ENCODE peak calls at places on chromosomes 11 and 22, in four cellular contexts. B is pancreas, T is psoas muscle, W is AG04450. G is an unnamed sample. For H3K27me3, the result is how much of the 10 kb centered on the place peaks cover.

GRCh38 chr22:37169412-37169811 is 18.6 kb downstream of the C1QTNF6 start:
- DNase-seq in B (no peak), T (no peak), W (no peak), G (no peak)

GRCh38 chr11:2217211-2218081 is 45.8 kb upstream of the TH start:
- DNase-seq in B (peak), T (no peak), W (no peak), G (no peak)

GRCh38 chr11:68798221-68798813 is 43.4 kb downstream of the CPT1A start:
- DNase-seq in B (no peak), T (no peak), W (no peak), G (no peak)

GRCh38 chr22:49373801-49374226 is 453.9 kb downstream of the BRD1 start:
- DNase-seq in B (no peak), T (no peak), W (no peak), G (no peak)

GRCh38 chr11:77138106-77138649 is 10.1 kb downstream of the MYO7A start:
- DNase-seq in B (peak), T (no peak), W (no peak), G (no peak)

GRCh38 chr11:93591247-93591898 is 48.2 kb upstream of the SMCO4 start:
- DNase-seq in B (no peak), T (no peak), W (no peak), G (no peak)

GRCh38 chr11:2737876-2738275 is 38.1 kb upstream of the KCNQ1OT1 start:
- DNase-seq in B (peak), T (no peak), W (no peak), G (no peak)

GRCh38 chr11:74019104-74019738 is 10.3 kb upstream of the UCP3 start:
- DNase-seq in B (no peak), T (no peak), W (no peak), G (no peak)

GRCh38 chr22:28111501-28111900 is 192.4 kb upstream of the PITPNB start:
- DNase-seq in B (no peak), T (no peak), W (no peak), G (no peak)

GRCh38 chr11:12216100-12216499 is 105.7 kb downstream of the MICAL2 start:
- DNase-seq in B (no peak), T (no peak), W (no peak), G (no peak)

GRCh38 chr11:74941492-74941891 is 7.4 kb downstream of the XRRA1 start:
- DNase-seq in B (no peak), T (no peak), W (no peak), G (no peak)

GRCh38 chr11:14819596-14819995 is 72.4 kb downstream of the CYP2R1 start:
- DNase-seq in B (no peak), T (no peak), W (no peak), G (no peak)

GRCh38 chr11:3094223-3094824 is 37.1 kb upstream of the CARS1 start:
- DNase-seq in B (peak), T (no peak), W (no peak), G (no peak)

GRCh38 chr22:19527321-19527721 is 3.1 kb upstream of the CLDN5 start:
- DNase-seq in B (no peak), T (no peak), W (no peak), G (no peak)

GRCh38 chr22:38756631-38757463 is 1.0 kb upstream of the SUN2 start:
- DNase-seq in B (no peak), T (no peak), W (no peak), G (no peak)

GRCh38 chr11:64734786-64735761 is 8.9 kb downstream of the RASGRP2 start:
- DNase-seq in B (no peak), T (no peak), W (no peak), G (no peak)

GRCh38 chr22:39343259-39344045 is 6.3 kb upstream of the SYNGR1 start:
- DNase-seq in B (peak), T (no peak), W (no peak), G (no peak)

GRCh38 chr11:14422052-14422813 is 63.2 kb upstream of the RRAS2 start:
- DNase-seq in B (peak), T (peak), W (peak), G (peak)

GRCh38 chr22:50587407-50587806 is 4.8 kb upstream of the CHKB start:
- DNase-seq in B (peak), T (no peak), W (no peak), G (no peak)

GRCh38 chr11:76459299-76459698 is 14.5 kb downstream of the EMSY start:
- DNase-seq in B (no peak), T (no peak), W (no peak), G (no peak)

GRCh38 chr22:47787501-47788227 is 1025.2 kb downstream of the TBC1D22A start:
- DNase-seq in B (no peak), T (no peak), W (no peak), G (no peak)

GRCh38 chr11:9568161-9568853 is 5.2 kb upstream of the WEE1 start:
- DNase-seq in B (no peak), T (no peak), W (no peak), G (no peak)

GRCh38 chr11:76652989-76653673 is 17.4 kb downstream of the LRRC32 start:
- DNase-seq in B (no peak), T (no peak), W (no peak), G (peak)

GRCh38 chr11:134283461-134284230 is 7.5 kb downstream of the GLB1L3 start:
- DNase-seq in B (no peak), T (no peak), W (no peak), G (no peak)

GRCh38 chr22:38699784-38700183 is 959 bp downstream of the JOSD1 start:
- DNase-seq in B (no peak), T (no peak), W (no peak), G (no peak)

GRCh38 chr11:74185695-74186094 is 14.6 kb downstream of the PPME1 start:
- DNase-seq in B (no peak), T (no peak), W (peak), G (no peak)

GRCh38 chr11:107562647-107563208 is 2.8 kb downstream of the ALKBH8 start:
- DNase-seq in B (no peak), T (no peak), W (no peak), G (no peak)

GRCh38 chr11:28674432-28675076 is 566.4 kb downstream of the METTL15 start:
- DNase-seq in B (no peak), T (no peak), W (no peak), G (no peak)

GRCh38 chr11:125305346-125305745 is 140.8 kb downstream of the PKNOX2 start:
- DNase-seq in B (no peak), T (no peak), W (no peak), G (no peak)

GRCh38 chr11:14973621-14974020 is 1.5 kb upstream of the CALCA start:
- DNase-seq in B (peak), T (no peak), W (no peak), G (peak)

GRCh38 chr11:83449338-83449913 is 163.3 kb upstream of the CCDC90B start:
- DNase-seq in B (no peak), T (no peak), W (no peak), G (no peak)

GRCh38 chr22:32517921-32518320 is 43.3 kb downstream of the FBXO7 start:
- DNase-seq in B (no peak), T (no peak), W (no peak), G (no peak)

GRCh38 chr22:32517488-32517887 is 42.9 kb downstream of the FBXO7 start:
- DNase-seq in B (no peak), T (no peak), W (no peak), G (no peak)

GRCh38 chr22:32520612-32521011 is 46.0 kb downstream of the FBXO7 start:
- DNase-seq in B (no peak), T (no peak), W (no peak), G (no peak)

GRCh38 chr22:32518848-32519247 is 44.2 kb downstream of the FBXO7 start:
- DNase-seq in B (no peak), T (no peak), W (no peak), G (no peak)

GRCh38 chr22:32518351-32518750 is 43.7 kb downstream of the FBXO7 start:
- DNase-seq in B (no peak), T (no peak), W (no peak), G (no peak)
- H3K27me3 ChIP-seq in B (under half), T (under half), W (under half), G (under half)

GRCh38 chr22:42992886-42993479 is 22.0 kb downstream of the PACSIN2 start:
- DNase-seq in B (no peak), T (no peak), W (no peak), G (no peak)
- H3K27ac ChIP-seq in B (peak), T (no peak), W (no peak), G (peak)

DNA sequence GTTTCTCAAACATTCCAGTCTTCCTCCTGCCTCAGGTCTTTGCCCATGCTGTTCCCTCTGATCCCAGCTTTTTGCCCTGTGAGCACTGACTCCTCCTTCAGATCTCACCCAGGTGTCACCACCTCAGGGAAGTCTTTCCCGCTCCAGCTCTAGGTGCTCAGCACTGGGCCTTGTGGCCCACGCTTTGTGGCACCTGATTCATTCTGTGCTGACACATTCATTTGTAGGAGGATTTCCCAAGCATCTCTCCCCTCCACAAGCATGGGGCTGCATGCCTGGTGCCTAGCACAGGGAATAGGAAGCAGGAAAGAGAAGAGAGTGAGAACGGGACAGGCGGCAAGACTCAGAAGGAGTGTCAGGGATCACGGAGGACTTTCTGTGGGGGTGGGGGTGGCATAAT is 17.6 kb downstream of the MPPED1 start:
- DNase-seq in B (no peak), T (no peak), W (no peak), G (no peak)
- H3K27me3 ChIP-seq in B (under half), T (under half), W (under half), G (under half)

DNA sequence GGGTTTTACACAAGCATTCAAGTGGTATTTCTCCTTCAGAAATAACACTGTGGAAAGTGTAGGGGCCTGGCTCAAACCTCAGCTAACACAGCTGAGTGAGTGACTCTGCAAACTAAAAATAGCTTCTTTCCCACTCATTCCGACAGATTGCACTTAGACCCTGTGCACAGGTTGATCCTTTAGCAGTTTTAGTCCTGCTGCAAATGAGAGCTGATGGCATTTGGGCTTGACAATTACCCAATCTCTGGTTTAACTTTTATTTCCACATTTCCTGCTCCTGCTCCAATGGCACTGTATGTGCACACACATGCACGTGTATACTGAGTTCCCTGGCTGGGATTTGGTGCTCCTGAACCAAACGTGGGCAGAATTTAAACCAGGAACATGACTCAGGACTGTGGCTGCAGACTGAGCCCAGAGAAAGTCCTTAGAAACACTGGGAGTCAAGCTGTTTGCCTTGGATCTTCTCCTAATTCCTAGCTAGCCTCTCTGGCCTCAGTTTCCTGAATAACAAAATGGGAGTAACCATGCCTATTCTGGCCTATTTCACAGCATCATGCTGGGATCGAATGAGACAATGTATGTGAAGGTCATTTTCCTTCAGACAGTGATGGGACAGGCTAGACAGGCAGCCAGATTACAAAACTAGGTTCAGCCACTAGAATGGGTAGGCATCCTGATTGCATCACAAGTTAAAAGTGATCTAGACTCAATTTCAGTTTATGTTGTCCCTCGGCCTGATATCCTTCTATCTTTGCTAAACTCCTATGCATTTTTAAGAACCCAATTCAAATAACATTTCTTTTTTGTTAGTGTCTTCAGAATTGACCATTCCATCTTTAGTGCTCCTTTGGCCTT is 58.2 kb downstream of the SERGEF start:
- DNase-seq in B (no peak), T (no peak), W (no peak), G (no peak)
- H3K27ac ChIP-seq in B (no peak), T (peak), W (no peak), G (no peak)

GRCh38 chr11:70144262-70144661 is 58.8 kb upstream of the FADD start:
- DNase-seq in B (peak), T (no peak), W (no peak), G (peak)
- H3K27me3 ChIP-seq in B (under half), T (under half), W (under half), G (under half)

GRCh38 chr11:79100093-79100704 is 340.6 kb downstream of the TENM4 start:
- DNase-seq in B (no peak), T (no peak), W (no peak), G (no peak)

GRCh38 chr11:79098096-79098495 is 342.7 kb downstream of the TENM4 start:
- DNase-seq in B (no peak), T (no peak), W (no peak), G (no peak)

GRCh38 chr11:79095424-79095823 is 345.4 kb downstream of the TENM4 start:
- DNase-seq in B (no peak), T (no peak), W (no peak), G (no peak)

GRCh38 chr11:79094601-79095000 is 346.2 kb downstream of the TENM4 start:
- DNase-seq in B (no peak), T (no peak), W (no peak), G (no peak)

DNA sequence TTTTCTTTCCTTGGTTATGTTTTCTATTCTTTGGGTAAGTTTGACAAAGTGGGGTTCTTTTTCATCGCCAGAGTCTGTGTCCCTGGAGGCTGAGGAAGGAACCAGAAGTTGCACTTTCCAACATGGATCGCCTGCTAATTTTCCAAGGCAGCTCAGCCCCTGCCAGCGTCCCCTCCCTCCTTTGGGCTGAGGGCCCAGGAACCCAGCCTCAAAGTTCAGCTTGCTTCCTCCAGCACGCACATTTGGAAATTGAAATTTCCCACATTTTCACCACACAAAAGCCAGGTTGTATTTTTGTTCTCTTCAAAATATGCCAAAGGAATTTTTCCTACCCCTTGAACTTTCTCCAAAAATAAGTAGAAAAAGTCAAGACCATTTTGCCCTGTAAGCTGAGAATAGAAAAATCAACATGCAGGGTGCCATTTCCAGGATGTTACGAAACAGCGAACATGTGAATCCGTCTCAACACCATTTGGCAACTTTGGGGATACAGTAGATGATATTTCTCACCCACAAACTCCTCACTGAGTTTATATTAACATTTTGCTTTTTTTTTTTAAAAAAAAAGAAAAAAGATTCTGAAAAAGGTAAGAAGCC is 343.5 kb downstream of the TENM4 start:
- DNase-seq in B (no peak), T (peak), W (no peak), G (no peak)
- H3K27ac ChIP-seq in B (no peak), T (no peak), W (no peak), G (no peak)

DNA sequence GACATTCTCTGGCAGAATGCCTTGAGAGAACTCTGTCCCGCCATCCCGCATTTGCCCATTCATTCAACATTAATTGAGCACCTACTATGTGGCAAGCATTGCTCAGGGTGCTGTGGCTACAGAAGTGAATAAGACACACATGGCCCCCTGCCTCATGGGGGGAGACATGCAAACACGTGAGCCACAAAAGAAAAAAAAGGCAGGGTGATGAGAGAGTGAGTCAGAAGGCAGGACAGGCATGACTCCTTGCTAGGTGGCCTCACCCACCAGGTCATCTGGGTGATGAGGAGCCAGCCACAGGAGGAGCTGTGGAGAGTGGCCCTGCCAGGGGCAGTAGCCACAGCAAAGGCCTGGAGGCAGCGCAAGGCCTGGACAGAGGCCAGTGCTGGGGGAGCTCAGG is 4.9 kb downstream of the CHRM4 start:
- DNase-seq in B (no peak), T (no peak), W (no peak), G (no peak)
- H3K27me3 ChIP-seq in B (under half), T (under half), W (under half), G (under half)

GRCh38 chr11:118084656-118085055 is 2.1 kb downstream of the SMIM35 start:
- DNase-seq in B (no peak), T (no peak), W (no peak), G (no peak)
- H3K27ac ChIP-seq in B (no peak), T (peak), W (no peak), G (no peak)

G was measured in left lung.